ENCODE peak calls at places on chromosomes 11 and 22, in five cellular contexts. One of them, this sample, is unnamed.

GRCh38 chr11:84780689-84781293 is 846.4 kb downstream of the DLG2 start:
- DNase-seq in HCT116: peak
- DNase-seq in GM23248: peak
- DNase-seq in left lung: no peak
- DNase-seq in CD4-positive, alpha-beta memory T cell: no peak
- DNase-seq in this sample: no peak

GRCh38 chr11:64343740-64344133 is 3.7 kb downstream of the CCDC88B start:
- DNase-seq in HCT116: no peak
- DNase-seq in GM23248: peak
- DNase-seq in left lung: peak
- DNase-seq in CD4-positive, alpha-beta memory T cell: no peak
- DNase-seq in this sample: no peak

GRCh38 chr22:25201557-25202273 is 2.1 kb downstream of the CRYBB3 start:
- DNase-seq in HCT116: no peak
- DNase-seq in GM23248: no peak
- DNase-seq in left lung: no peak
- DNase-seq in CD4-positive, alpha-beta memory T cell: no peak
- DNase-seq in this sample: no peak

GRCh38 chr11:126751242-126751641 is 249.3 kb downstream of the KIRREL3 start:
- DNase-seq in HCT116: no peak
- DNase-seq in GM23248: peak
- DNase-seq in left lung: no peak
- DNase-seq in CD4-positive, alpha-beta memory T cell: no peak
- DNase-seq in this sample: no peak

GRCh38 chr11:46117842-46118241 is 3.4 kb downstream of the PHF21A start:
- DNase-seq in HCT116: no peak
- DNase-seq in GM23248: peak
- DNase-seq in left lung: no peak
- DNase-seq in CD4-positive, alpha-beta memory T cell: no peak
- DNase-seq in this sample: no peak

GRCh38 chr22:25083414-25084166 is 116.1 kb upstream of the CRYBB3 start:
- DNase-seq in HCT116: no peak
- DNase-seq in GM23248: no peak
- DNase-seq in left lung: no peak
- DNase-seq in CD4-positive, alpha-beta memory T cell: no peak
- DNase-seq in this sample: no peak

GRCh38 chr11:115820026-115820425 is 315.8 kb upstream of the CADM1 start:
- DNase-seq in HCT116: no peak
- DNase-seq in GM23248: no peak
- DNase-seq in left lung: no peak
- DNase-seq in CD4-positive, alpha-beta memory T cell: no peak
- DNase-seq in this sample: no peak

GRCh38 chr11:69497221-69497787 is 15.8 kb downstream of the LINC01488 start:
- DNase-seq in HCT116: peak
- DNase-seq in GM23248: peak
- DNase-seq in left lung: peak
- DNase-seq in CD4-positive, alpha-beta memory T cell: no peak
- DNase-seq in this sample: no peak

GRCh38 chr11:47378011-47378835 is at the start of gene SPI1:
- DNase-seq in HCT116: no peak
- DNase-seq in GM23248: no peak
- DNase-seq in left lung: peak
- DNase-seq in CD4-positive, alpha-beta memory T cell: no peak
- DNase-seq in this sample: no peak

GRCh38 chr22:29951675-29952413 is 68.9 kb downstream of the MTMR3 start:
- DNase-seq in HCT116: peak
- DNase-seq in GM23248: no peak
- DNase-seq in left lung: no peak
- DNase-seq in CD4-positive, alpha-beta memory T cell: no peak
- DNase-seq in this sample: no peak

GRCh38 chr11:118057424-118058145 is 19.3 kb upstream of the TMPRSS4 start:
- DNase-seq in HCT116: no peak
- DNase-seq in GM23248: no peak
- DNase-seq in left lung: no peak
- DNase-seq in CD4-positive, alpha-beta memory T cell: no peak
- DNase-seq in this sample: no peak

GRCh38 chr11:30314625-30315024 is 8.3 kb upstream of the ARL14EP start:
- DNase-seq in HCT116: no peak
- DNase-seq in GM23248: peak
- DNase-seq in left lung: no peak
- DNase-seq in CD4-positive, alpha-beta memory T cell: no peak
- DNase-seq in this sample: no peak

GRCh38 chr22:32106930-32107329 is 52.2 kb downstream of the C22orf42 start:
- DNase-seq in HCT116: no peak
- DNase-seq in GM23248: peak
- DNase-seq in left lung: no peak
- DNase-seq in CD4-positive, alpha-beta memory T cell: no peak
- DNase-seq in this sample: no peak

DNA sequence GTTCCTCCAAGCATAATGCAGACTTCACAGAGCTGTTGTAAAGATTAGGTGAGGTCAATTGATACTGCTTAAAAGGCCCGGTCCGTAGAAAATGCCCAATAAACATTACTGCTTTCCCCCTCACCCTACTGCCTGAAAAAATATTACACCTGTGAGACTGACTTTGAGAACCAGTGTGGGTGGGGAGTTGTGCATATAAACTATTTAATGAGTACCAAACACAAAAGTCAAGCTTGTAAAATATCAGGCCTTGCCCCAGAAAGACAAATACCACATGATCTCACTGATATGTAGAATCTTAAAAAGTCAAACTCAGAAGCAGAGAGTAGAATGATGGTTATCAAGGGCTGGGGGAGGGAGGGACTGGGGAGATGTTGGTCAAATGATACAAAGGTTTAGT is 46.7 kb downstream of the C22orf42 start:
- DNase-seq in HCT116: no peak
- DNase-seq in GM23248: no peak
- DNase-seq in left lung: no peak
- DNase-seq in CD4-positive, alpha-beta memory T cell: no peak
- DNase-seq in this sample: no peak
- H3K4me3 ChIP-seq in HCT116: no peak
- H3K4me3 ChIP-seq in GM23248: no peak
- H3K4me3 ChIP-seq in left lung: no peak
- H3K4me3 ChIP-seq in CD4-positive, alpha-beta memory T cell: no peak
- H3K4me3 ChIP-seq in this sample: no peak

GRCh38 chr11:16613401-16614381 is 124.8 kb upstream of the C11orf58 start:
- DNase-seq in HCT116: peak
- DNase-seq in GM23248: peak
- DNase-seq in left lung: peak
- DNase-seq in CD4-positive, alpha-beta memory T cell: peak
- DNase-seq in this sample: peak
- H3K4me3 ChIP-seq in HCT116: peak
- H3K4me3 ChIP-seq in GM23248: peak
- H3K4me3 ChIP-seq in left lung: peak
- H3K4me3 ChIP-seq in CD4-positive, alpha-beta memory T cell: peak
- H3K4me3 ChIP-seq in this sample: no peak

GRCh38 chr11:62556102-62556871 is 9.7 kb upstream of the AHNAK start:
- DNase-seq in HCT116: peak
- DNase-seq in GM23248: peak
- DNase-seq in left lung: peak
- DNase-seq in CD4-positive, alpha-beta memory T cell: peak
- DNase-seq in this sample: peak
- H3K4me3 ChIP-seq in HCT116: peak
- H3K4me3 ChIP-seq in GM23248: peak
- H3K4me3 ChIP-seq in left lung: no peak
- H3K4me3 ChIP-seq in CD4-positive, alpha-beta memory T cell: peak
- H3K4me3 ChIP-seq in this sample: peak

GRCh38 chr11:79335681-79336080 is 105.1 kb downstream of the TENM4 start:
- DNase-seq in HCT116: no peak
- DNase-seq in GM23248: no peak
- DNase-seq in left lung: no peak
- DNase-seq in CD4-positive, alpha-beta memory T cell: no peak
- DNase-seq in this sample: no peak

GRCh38 chr11:79331251-79331901 is 109.5 kb downstream of the TENM4 start:
- DNase-seq in HCT116: no peak
- DNase-seq in GM23248: no peak
- DNase-seq in left lung: no peak
- DNase-seq in CD4-positive, alpha-beta memory T cell: no peak
- DNase-seq in this sample: no peak

GRCh38 chr11:79332017-79332416 is 108.8 kb downstream of the TENM4 start:
- DNase-seq in HCT116: no peak
- DNase-seq in GM23248: no peak
- DNase-seq in left lung: no peak
- DNase-seq in CD4-positive, alpha-beta memory T cell: no peak
- DNase-seq in this sample: no peak

GRCh38 chr11:79336740-79337517 is 103.9 kb downstream of the TENM4 start:
- DNase-seq in HCT116: no peak
- DNase-seq in GM23248: no peak
- DNase-seq in left lung: no peak
- DNase-seq in CD4-positive, alpha-beta memory T cell: no peak
- DNase-seq in this sample: no peak

GRCh38 chr11:79333381-79333780 is 107.4 kb downstream of the TENM4 start:
- DNase-seq in HCT116: no peak
- DNase-seq in GM23248: no peak
- DNase-seq in left lung: no peak
- DNase-seq in CD4-positive, alpha-beta memory T cell: no peak
- DNase-seq in this sample: no peak
- H3K4me3 ChIP-seq in HCT116: no peak
- H3K4me3 ChIP-seq in GM23248: no peak
- H3K4me3 ChIP-seq in left lung: no peak
- H3K4me3 ChIP-seq in CD4-positive, alpha-beta memory T cell: no peak
- H3K4me3 ChIP-seq in this sample: no peak

DNA sequence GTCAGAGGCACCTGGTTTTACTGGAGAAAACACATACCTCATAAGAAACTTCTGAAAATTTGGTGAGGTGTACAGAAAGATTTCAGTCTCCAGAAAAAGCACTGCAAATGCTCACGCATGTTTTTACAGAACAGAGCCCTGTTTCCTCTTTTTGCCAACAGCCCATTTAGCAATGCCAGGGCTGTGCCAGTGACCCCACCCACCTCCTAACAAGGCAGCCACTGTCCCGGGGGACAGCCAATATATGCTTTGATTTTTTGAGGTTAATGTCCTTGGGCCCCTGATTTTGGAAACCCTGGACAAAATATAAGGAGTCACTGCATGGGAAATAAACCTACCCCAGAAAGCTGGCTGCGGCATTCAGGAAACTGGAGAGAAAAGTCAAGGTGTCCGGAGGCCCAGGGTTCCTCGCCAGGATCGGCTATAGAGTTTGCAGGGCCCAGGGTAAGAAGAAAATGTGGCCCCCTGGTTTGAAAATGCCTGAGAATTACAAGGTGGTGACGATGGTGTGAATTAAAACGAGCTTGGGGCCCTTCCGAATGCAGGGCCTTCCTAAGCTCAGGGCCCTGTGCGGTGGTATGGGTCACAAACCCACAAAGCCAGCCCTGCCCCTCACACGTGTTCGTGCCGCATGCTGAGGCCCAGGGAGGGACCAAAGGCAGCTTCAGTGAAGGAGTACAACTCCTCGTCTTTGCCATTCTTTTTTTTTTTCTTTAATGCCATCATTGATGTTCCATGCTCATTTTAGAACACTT is 71.1 kb upstream of the WNT7B start:
- DNase-seq in HCT116: no peak
- DNase-seq in GM23248: peak
- DNase-seq in left lung: peak
- DNase-seq in CD4-positive, alpha-beta memory T cell: no peak
- DNase-seq in this sample: no peak
- H3K4me3 ChIP-seq in HCT116: no peak
- H3K4me3 ChIP-seq in GM23248: peak
- H3K4me3 ChIP-seq in left lung: no peak
- H3K4me3 ChIP-seq in CD4-positive, alpha-beta memory T cell: no peak
- H3K4me3 ChIP-seq in this sample: no peak

GRCh38 chr11:72721276-72721675 is 30.9 kb downstream of the ARAP1 start:
- DNase-seq in HCT116: no peak
- DNase-seq in GM23248: no peak
- DNase-seq in left lung: no peak
- DNase-seq in CD4-positive, alpha-beta memory T cell: no peak
- DNase-seq in this sample: no peak

GRCh38 chr11:72720806-72721205 is 31.4 kb downstream of the ARAP1 start:
- DNase-seq in HCT116: no peak
- DNase-seq in GM23248: peak
- DNase-seq in left lung: peak
- DNase-seq in CD4-positive, alpha-beta memory T cell: no peak
- DNase-seq in this sample: no peak

GRCh38 chr11:72723508-72723907 is 28.7 kb downstream of the ARAP1 start:
- DNase-seq in HCT116: no peak
- DNase-seq in GM23248: peak
- DNase-seq in left lung: peak
- DNase-seq in CD4-positive, alpha-beta memory T cell: no peak
- DNase-seq in this sample: no peak

GRCh38 chr11:72721689-72722049 is 30.5 kb downstream of the ARAP1 start:
- DNase-seq in HCT116: no peak
- DNase-seq in GM23248: peak
- DNase-seq in left lung: peak
- DNase-seq in CD4-positive, alpha-beta memory T cell: peak
- DNase-seq in this sample: no peak

DNA sequence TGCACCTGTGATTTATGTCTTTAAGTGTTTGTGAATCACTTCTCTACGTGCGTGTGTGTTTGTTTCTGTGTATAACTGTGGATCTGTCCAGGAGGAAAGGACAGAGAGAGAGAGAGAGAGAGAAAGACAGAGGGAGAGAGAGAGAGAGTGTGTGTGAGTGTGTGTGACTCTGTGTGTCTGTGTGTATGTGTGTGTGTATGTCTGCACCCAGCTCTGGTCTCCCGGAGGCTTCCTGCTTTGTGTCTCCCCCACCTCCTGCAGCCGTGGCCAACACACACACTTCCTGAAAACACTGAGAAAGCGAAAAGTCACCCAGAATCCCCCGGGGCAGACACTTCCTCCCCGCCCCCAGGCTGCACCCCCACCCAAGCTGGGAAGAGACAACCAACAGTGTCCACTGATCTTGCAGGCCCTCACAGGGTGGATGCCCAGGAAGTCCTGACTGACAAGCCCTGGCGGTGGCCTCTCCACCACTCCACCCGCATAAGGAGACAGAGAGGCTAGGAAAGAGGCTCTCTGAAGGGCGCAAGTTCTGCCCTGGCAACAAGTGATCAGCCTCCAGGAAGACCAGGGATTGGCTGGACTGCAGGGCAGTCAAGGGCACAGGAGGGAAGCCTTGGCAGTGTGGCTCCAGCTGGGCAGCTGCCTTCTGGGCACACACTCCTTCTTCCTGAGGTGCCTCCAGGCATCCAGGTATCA is 30.0 kb downstream of the ARAP1 start:
- DNase-seq in HCT116: peak
- DNase-seq in GM23248: peak
- DNase-seq in left lung: peak
- DNase-seq in CD4-positive, alpha-beta memory T cell: peak
- DNase-seq in this sample: peak
- H3K4me3 ChIP-seq in HCT116: peak
- H3K4me3 ChIP-seq in GM23248: peak
- H3K4me3 ChIP-seq in left lung: peak
- H3K4me3 ChIP-seq in CD4-positive, alpha-beta memory T cell: peak
- H3K4me3 ChIP-seq in this sample: peak

This sample was measured in CD4-positive, CD25-positive, alpha-beta regulatory T cell.